ENCODE peak calls at places on chromosomes 11 and 22, in five cellular contexts. One of them, this sample, is unnamed. For H3K36me3, the result is how much of the 10 kb centered on the place peaks cover.

GRCh38 chr11:10488121-10488580 is 33.1 kb downstream of the AMPD3 start:
- DNase-seq in colonic mucosa: peak
- DNase-seq in prostate gland: peak
- DNase-seq in ovary: no peak
- DNase-seq in cardiac muscle cell: no peak
- DNase-seq in this sample: no peak

GRCh38 chr11:117226388-117227385 is 5.2 kb downstream of the PCSK7 start:
- DNase-seq in ovary: peak
- DNase-seq in prostate gland: peak
- DNase-seq in cardiac muscle cell: peak
- DNase-seq in colonic mucosa: no peak
- DNase-seq in this sample: peak

GRCh38 chr22:29197096-29197495 is 8.6 kb upstream of the EMID1 start:
- DNase-seq in cardiac muscle cell: no peak
- DNase-seq in prostate gland: no peak
- DNase-seq in colonic mucosa: no peak
- DNase-seq in ovary: no peak
- DNase-seq in this sample: no peak

GRCh38 chr11:28715726-28716125 is 607.5 kb downstream of the METTL15 start:
- DNase-seq in prostate gland: no peak
- DNase-seq in ovary: no peak
- DNase-seq in cardiac muscle cell: no peak
- DNase-seq in colonic mucosa: no peak
- DNase-seq in this sample: no peak

GRCh38 chr11:16779436-16779835 is 41.0 kb downstream of the C11orf58 start:
- DNase-seq in ovary: no peak
- DNase-seq in prostate gland: no peak
- DNase-seq in colonic mucosa: peak
- DNase-seq in cardiac muscle cell: no peak
- DNase-seq in this sample: no peak

GRCh38 chr22:49488943-49489342 is 338.7 kb downstream of the BRD1 start:
- DNase-seq in prostate gland: no peak
- DNase-seq in ovary: no peak
- DNase-seq in cardiac muscle cell: no peak
- DNase-seq in colonic mucosa: no peak
- DNase-seq in this sample: no peak

GRCh38 chr11:22193348-22194051 is 615 bp downstream of the ANO5 start:
- DNase-seq in prostate gland: peak
- DNase-seq in colonic mucosa: peak
- DNase-seq in ovary: no peak
- DNase-seq in cardiac muscle cell: no peak
- DNase-seq in this sample: no peak

GRCh38 chr22:37234736-37235711 is 9.0 kb downstream of the RAC2 start:
- DNase-seq in prostate gland: no peak
- DNase-seq in cardiac muscle cell: no peak
- DNase-seq in colonic mucosa: no peak
- DNase-seq in ovary: no peak
- DNase-seq in this sample: no peak

GRCh38 chr11:33387586-33387985 is 130.4 kb downstream of the HIPK3 start:
- DNase-seq in prostate gland: no peak
- DNase-seq in ovary: no peak
- DNase-seq in cardiac muscle cell: no peak
- DNase-seq in colonic mucosa: no peak
- DNase-seq in this sample: no peak

GRCh38 chr11:76700177-76701100 is 29.9 kb upstream of the LRRC32 start:
- DNase-seq in colonic mucosa: no peak
- DNase-seq in ovary: no peak
- DNase-seq in prostate gland: no peak
- DNase-seq in cardiac muscle cell: peak
- DNase-seq in this sample: no peak

GRCh38 chr11:2927493-2927800 is 1.8 kb downstream of the PHLDA2 start:
- DNase-seq in prostate gland: no peak
- DNase-seq in cardiac muscle cell: no peak
- DNase-seq in colonic mucosa: no peak
- DNase-seq in ovary: peak
- DNase-seq in this sample: no peak

DNA sequence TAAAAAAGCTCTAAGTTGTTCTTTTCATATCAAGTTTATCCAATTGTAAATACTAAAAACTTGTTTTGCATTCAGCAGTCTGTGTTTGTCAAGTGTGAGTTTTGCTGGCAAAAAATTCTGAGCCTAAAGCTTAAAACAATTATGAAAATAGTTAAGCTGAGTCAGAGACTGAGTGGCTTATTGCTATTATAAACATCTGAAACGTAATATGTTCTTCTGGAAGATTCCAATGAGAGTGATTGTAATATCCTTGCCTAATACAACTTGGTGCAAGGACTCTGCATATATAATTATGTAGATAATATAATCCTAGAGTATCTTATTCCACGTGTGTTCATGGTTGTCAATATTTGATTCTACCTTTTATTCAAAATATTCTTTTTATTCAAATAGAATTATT is 14.1 kb upstream of the NUP50 start:
- DNase-seq in ovary: no peak
- DNase-seq in prostate gland: no peak
- DNase-seq in colonic mucosa: no peak
- DNase-seq in cardiac muscle cell: no peak
- DNase-seq in this sample: no peak
- H3K4me3 ChIP-seq in ovary: no peak
- H3K4me3 ChIP-seq in prostate gland: no peak
- H3K4me3 ChIP-seq in colonic mucosa: no peak
- H3K4me3 ChIP-seq in cardiac muscle cell: no peak
- H3K4me3 ChIP-seq in this sample: no peak

DNA sequence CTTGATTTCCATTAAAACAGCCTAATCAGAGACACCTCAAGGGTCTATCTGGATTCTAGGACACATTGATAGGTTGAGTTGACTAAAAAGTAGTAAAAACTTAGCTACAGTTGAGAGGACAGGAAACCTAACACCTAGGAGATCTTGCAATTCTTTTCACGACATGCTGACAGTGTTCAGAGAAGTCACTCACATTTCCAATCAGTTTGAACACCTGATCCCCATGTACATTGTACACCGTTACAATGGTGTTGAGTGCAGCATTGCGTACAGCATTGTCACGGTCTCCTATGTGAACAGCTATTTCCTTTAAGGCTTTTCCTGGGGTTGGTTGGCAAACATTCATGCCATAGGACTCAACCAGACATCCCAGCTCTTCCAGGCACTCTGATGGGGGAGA is 42.8 kb downstream of the F2 start:
- DNase-seq in prostate gland: no peak
- DNase-seq in ovary: no peak
- DNase-seq in colonic mucosa: no peak
- DNase-seq in cardiac muscle cell: no peak
- DNase-seq in this sample: no peak
- H3K36me3 ChIP-seq in prostate gland: under half
- H3K36me3 ChIP-seq in ovary: under half
- H3K36me3 ChIP-seq in colonic mucosa: under half
- H3K36me3 ChIP-seq in cardiac muscle cell: half or more
- H3K36me3 ChIP-seq in this sample: under half

GRCh38 chr11:106840993-106841392 is 177.3 kb downstream of the GUCY1A2 start:
- DNase-seq in colonic mucosa: no peak
- DNase-seq in cardiac muscle cell: no peak
- DNase-seq in ovary: no peak
- DNase-seq in prostate gland: no peak
- DNase-seq in this sample: no peak

GRCh38 chr11:106842134-106842533 is 176.1 kb downstream of the GUCY1A2 start:
- DNase-seq in colonic mucosa: no peak
- DNase-seq in prostate gland: no peak
- DNase-seq in cardiac muscle cell: no peak
- DNase-seq in ovary: no peak
- DNase-seq in this sample: no peak

GRCh38 chr11:106840146-106840545 is 178.1 kb downstream of the GUCY1A2 start:
- DNase-seq in colonic mucosa: no peak
- DNase-seq in prostate gland: no peak
- DNase-seq in ovary: no peak
- DNase-seq in cardiac muscle cell: no peak
- DNase-seq in this sample: no peak
- H3K27ac ChIP-seq in colonic mucosa: no peak
- H3K27ac ChIP-seq in prostate gland: no peak
- H3K27ac ChIP-seq in ovary: no peak
- H3K27ac ChIP-seq in cardiac muscle cell: no peak
- H3K27ac ChIP-seq in this sample: no peak

GRCh38 chr11:118842369-118842768 is 41.3 kb upstream of the CXCR5 start:
- DNase-seq in colonic mucosa: no peak
- DNase-seq in cardiac muscle cell: peak
- DNase-seq in ovary: no peak
- DNase-seq in prostate gland: no peak
- DNase-seq in this sample: no peak
- H3K4me3 ChIP-seq in colonic mucosa: no peak
- H3K4me3 ChIP-seq in cardiac muscle cell: no peak
- H3K4me3 ChIP-seq in ovary: no peak
- H3K4me3 ChIP-seq in prostate gland: no peak
- H3K4me3 ChIP-seq in this sample: no peak

GRCh38 chr11:78209478-78209877 is 20.8 kb downstream of the USP35 start:
- DNase-seq in ovary: no peak
- DNase-seq in prostate gland: no peak
- DNase-seq in colonic mucosa: no peak
- DNase-seq in cardiac muscle cell: no peak
- DNase-seq in this sample: no peak
- H3K36me3 ChIP-seq in ovary: under half
- H3K36me3 ChIP-seq in prostate gland: under half
- H3K36me3 ChIP-seq in colonic mucosa: under half
- H3K36me3 ChIP-seq in cardiac muscle cell: under half
- H3K36me3 ChIP-seq in this sample: under half

DNA sequence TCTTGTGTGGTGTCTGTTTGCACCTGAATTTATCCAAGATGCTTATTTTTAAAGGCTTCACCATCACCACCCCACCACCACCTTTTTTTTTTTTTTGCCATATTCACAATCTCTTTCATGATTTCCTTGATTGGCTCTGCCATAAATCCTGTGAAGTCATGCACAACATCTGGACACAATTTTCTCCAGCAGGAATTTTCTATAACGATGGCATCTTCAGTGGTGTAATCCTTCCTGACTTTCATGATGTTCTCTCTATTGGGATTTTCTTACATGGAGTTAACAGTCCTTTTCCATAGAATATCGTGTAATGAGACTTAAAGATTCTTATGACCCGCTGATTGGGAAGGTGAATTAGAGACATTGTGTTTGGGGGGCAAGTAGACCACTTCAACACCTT is 17.8 kb downstream of the ZFP91 start:
- DNase-seq in prostate gland: no peak
- DNase-seq in cardiac muscle cell: no peak
- DNase-seq in ovary: no peak
- DNase-seq in colonic mucosa: no peak
- DNase-seq in this sample: no peak
- H3K27ac ChIP-seq in prostate gland: no peak
- H3K27ac ChIP-seq in cardiac muscle cell: no peak
- H3K27ac ChIP-seq in ovary: no peak
- H3K27ac ChIP-seq in colonic mucosa: peak
- H3K27ac ChIP-seq in this sample: no peak

GRCh38 chr22:24423519-24424000 is 3.8 kb upstream of the ADORA2A start:
- DNase-seq in ovary: peak
- DNase-seq in cardiac muscle cell: peak
- DNase-seq in colonic mucosa: peak
- DNase-seq in prostate gland: no peak
- DNase-seq in this sample: peak

GRCh38 chr22:24426436-24426835 is 963 bp upstream of the ADORA2A start:
- DNase-seq in ovary: no peak
- DNase-seq in prostate gland: no peak
- DNase-seq in colonic mucosa: no peak
- DNase-seq in cardiac muscle cell: no peak
- DNase-seq in this sample: no peak

GRCh38 chr22:24426859-24427499 is 420 bp upstream of the ADORA2A start:
- DNase-seq in ovary: peak
- DNase-seq in cardiac muscle cell: no peak
- DNase-seq in colonic mucosa: no peak
- DNase-seq in prostate gland: no peak
- DNase-seq in this sample: no peak

GRCh38 chr22:24424001-24424900 is 3.1 kb upstream of the ADORA2A start:
- DNase-seq in cardiac muscle cell: no peak
- DNase-seq in colonic mucosa: no peak
- DNase-seq in prostate gland: no peak
- DNase-seq in ovary: no peak
- DNase-seq in this sample: peak

GRCh38 chr22:24424901-24425775 is 2.3 kb upstream of the ADORA2A start:
- DNase-seq in colonic mucosa: no peak
- DNase-seq in cardiac muscle cell: no peak
- DNase-seq in ovary: no peak
- DNase-seq in prostate gland: no peak
- DNase-seq in this sample: no peak
- H3K4me3 ChIP-seq in colonic mucosa: no peak
- H3K4me3 ChIP-seq in cardiac muscle cell: no peak
- H3K4me3 ChIP-seq in ovary: no peak
- H3K4me3 ChIP-seq in prostate gland: no peak
- H3K4me3 ChIP-seq in this sample: no peak

DNA sequence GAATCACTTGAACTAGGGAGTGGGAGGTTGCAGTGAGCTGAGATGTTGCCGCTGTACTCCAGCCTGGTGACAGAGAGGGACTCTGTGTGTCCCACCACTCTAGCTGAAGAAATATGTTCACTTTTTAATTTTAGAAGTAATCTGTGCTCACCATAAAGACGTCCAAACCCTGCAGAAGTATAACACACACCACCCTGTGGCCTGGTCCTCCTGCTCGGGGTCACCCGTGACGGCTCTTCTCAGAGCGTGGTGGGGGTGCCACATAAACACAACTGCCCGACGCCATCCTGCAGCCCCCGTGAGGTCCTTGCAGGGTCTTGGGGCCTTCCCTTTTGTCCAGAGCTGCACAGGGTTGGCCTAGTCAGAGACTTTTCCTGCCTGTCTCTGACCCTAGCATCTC is 8.8 kb downstream of the PPIL2 start:
- DNase-seq in ovary: no peak
- DNase-seq in colonic mucosa: no peak
- DNase-seq in cardiac muscle cell: no peak
- DNase-seq in prostate gland: no peak
- DNase-seq in this sample: no peak
- H3K36me3 ChIP-seq in ovary: under half
- H3K36me3 ChIP-seq in colonic mucosa: under half
- H3K36me3 ChIP-seq in cardiac muscle cell: under half
- H3K36me3 ChIP-seq in prostate gland: under half
- H3K36me3 ChIP-seq in this sample: half or more

This sample was measured in CD4-positive, alpha-beta memory T cell.